ENCODE peak calls at places on chromosomes 4 and X, in eight cellular contexts. V, P, G, N, X, C, B and T are unnamed samples.

GRCh38 chr4:138034871-138035270 is 207.3 kb downstream of the SLC7A11 start:
- DNase-seq in G (no peak), X (no peak), B (no peak), V (no peak), N (peak; percentile 87), C (no peak), P (no peak), T (no peak)

GRCh38 chr4:184473515-184474260 is 662 bp downstream of the IRF2 start:
- DNase-seq in B (no peak), G (peak; percentile 67), V (no peak), P (peak; percentile 70), C (peak; percentile 35), X (peak; percentile 75), N (peak; percentile 32), T (peak; percentile 35)

GRCh38 chr4:115325836-115326235 is 212.4 kb upstream of the NDST4 start:
- DNase-seq in B (no peak), V (no peak), C (no peak), N (no peak), P (no peak), X (no peak), G (no peak), T (no peak)

GRCh38 chr4:16893141-16893571 is 5.3 kb downstream of the LDB2 start:
- DNase-seq in V (no peak), X (no peak), P (no peak), N (peak; percentile 34), C (no peak), B (no peak), G (no peak), T (no peak)

GRCh38 chrX:1062351-1062750 is 150.1 kb downstream of the CRLF2 start:
- DNase-seq in G (no peak), P (no peak), X (no peak), V (no peak), C (no peak), B (no peak), N (no peak), T (no peak)

GRCh38 chr4:111778543-111778942 is 366.7 kb upstream of the FAM241A start:
- DNase-seq in N (no peak), C (no peak), G (no peak), X (peak; percentile 31), B (no peak), P (no peak), V (no peak), T (no peak)

GRCh38 chr4:17325098-17325497 is 186.8 kb downstream of the QDPR start:
- DNase-seq in N (no peak), C (no peak), X (no peak), G (no peak), B (no peak), P (no peak), V (no peak), T (no peak)

GRCh38 chr4:87530868-87531267 is 1.7 kb upstream of the SPARCL1 start:
- DNase-seq in X (no peak), B (peak; percentile 62), P (no peak), G (no peak), N (peak; percentile 27), C (peak; percentile 41), V (no peak), T (no peak)

GRCh38 chr4:74962584-74962983 is 29.7 kb downstream of the PARM1 start:
- DNase-seq in N (no peak), C (no peak), G (no peak), P (no peak), X (no peak), B (no peak), V (no peak), T (no peak)

GRCh38 chrX:7941390-7942042 is 14.3 kb upstream of the PNPLA4 start:
- DNase-seq in C (peak; percentile 8), P (no peak), V (peak; percentile 3), B (no peak), N (peak; percentile 7), X (peak; percentile 13), G (no peak), T (no peak)

GRCh38 chr4:109994415-109994827 is 81.7 kb downstream of the EGF start:
- DNase-seq in X (no peak), B (no peak), P (no peak), N (no peak), V (no peak), C (no peak), G (no peak), T (no peak)

GRCh38 chr4:185821029-185821419 is 9.0 kb upstream of the SORBS2 start:
- DNase-seq in P (no peak), V (no peak), C (no peak), X (no peak), B (no peak), N (no peak), G (no peak), T (no peak)

GRCh38 chr4:185820119-185821028 is 8.4 kb upstream of the SORBS2 start:
- DNase-seq in G (no peak), V (no peak), B (no peak), P (no peak), N (no peak), X (peak; percentile 26), C (no peak), T (no peak)

GRCh38 chr4:185822791-185823190 is 10.8 kb upstream of the SORBS2 start:
- DNase-seq in P (no peak), N (no peak), V (no peak), C (no peak), G (no peak), B (no peak), X (no peak), T (no peak)

GRCh38 chr4:185817403-185817818 is 5.4 kb upstream of the SORBS2 start:
- DNase-seq in V (peak; percentile 45), N (no peak), B (no peak), P (no peak), G (peak; percentile 84), C (no peak), X (no peak), T (no peak)

DNA sequence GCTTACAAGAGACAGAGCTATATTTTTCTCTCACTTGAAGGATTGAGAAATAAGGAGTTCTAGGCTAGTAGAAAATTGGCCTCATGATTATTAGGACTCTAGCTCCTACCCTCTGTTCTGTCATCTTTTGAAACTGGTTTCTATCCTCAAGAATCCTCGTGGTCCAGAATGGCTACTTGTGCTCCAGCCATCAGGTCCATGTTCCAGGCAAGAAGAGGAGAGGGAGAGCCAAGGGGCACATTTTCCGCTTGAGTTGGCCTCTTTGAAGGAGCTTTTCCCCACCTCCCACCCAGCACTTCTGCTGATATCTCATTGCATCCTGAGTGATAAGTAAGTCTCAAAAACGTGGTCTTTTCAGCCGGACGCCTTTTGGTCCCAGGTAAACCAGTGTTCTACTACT is 7.2 kb upstream of the SORBS2 start:
- DNase-seq in B (no peak), X (no peak), G (no peak), C (no peak), V (no peak), P (no peak), N (no peak), T (no peak)
- H3K27ac ChIP-seq in B (no peak overlapping the region), X (no peak overlapping the region), G (no peak overlapping the region), C (no peak overlapping the region), V (no peak overlapping the region), P (no peak overlapping the region), N (no peak overlapping the region), T (no peak overlapping the region)

DNA sequence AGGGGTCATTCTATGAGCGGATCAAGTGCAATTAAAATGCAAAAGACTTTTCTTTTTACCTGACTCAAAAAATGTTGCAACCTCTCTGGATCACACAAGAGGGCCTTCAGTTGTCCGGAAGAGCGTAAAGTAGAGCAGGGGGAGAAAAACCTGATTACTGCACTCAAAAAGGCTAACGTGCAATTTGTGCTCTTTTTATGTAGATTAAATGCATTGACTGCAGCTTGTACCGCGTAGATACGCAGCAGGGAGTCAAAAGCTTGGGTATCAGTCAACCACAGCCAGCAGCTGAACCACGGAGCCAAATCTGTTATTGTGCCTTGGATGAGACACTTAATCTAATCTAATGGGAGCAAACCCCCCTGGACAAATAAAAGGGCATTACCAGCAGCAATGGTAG is 107.3 kb upstream of the RAI2 start:
- DNase-seq in N (no peak), G (no peak), B (no peak), X (peak; percentile 34), V (no peak), P (no peak), C (no peak), T (no peak)
- H3K27ac ChIP-seq in N (no peak overlapping the region), G (no peak overlapping the region), B (no peak overlapping the region), X (no peak overlapping the region), V (no peak overlapping the region), P (no peak overlapping the region), C (no peak overlapping the region), T (no peak overlapping the region)

GRCh38 chr4:139647184-139647583 is 18.4 kb upstream of the MGST2 start:
- DNase-seq in G (no peak), B (no peak), N (no peak), C (no peak), V (no peak), P (no peak), X (no peak), T (no peak)

GRCh38 chr4:139654516-139654915 is 11.1 kb upstream of the MGST2 start:
- DNase-seq in V (no peak), B (no peak), G (no peak), N (no peak), C (peak; percentile 65), P (no peak), X (no peak), T (no peak)

GRCh38 chr4:139655116-139655515 is 10.5 kb upstream of the MGST2 start:
- DNase-seq in G (no peak), X (peak; percentile 33), C (peak; percentile 11), V (peak; percentile 65), P (no peak), N (peak; percentile 48), B (no peak), T (no peak)

GRCh38 chr4:139647952-139648351 is 17.7 kb upstream of the MGST2 start:
- DNase-seq in N (no peak), B (no peak), P (no peak), C (no peak), X (no peak), V (no peak), G (no peak), T (no peak)

GRCh38 chr4:139651282-139652194 is 14.1 kb upstream of the MGST2 start:
- DNase-seq in B (peak; percentile 45), X (peak; percentile 79), C (peak; percentile 81), G (peak; percentile 80), N (peak; percentile 83), V (peak; percentile 56), P (peak; percentile 50), T (peak; percentile 69)
- H3K27ac ChIP-seq in B (no peak overlapping the region), X (no peak overlapping the region), C (no peak overlapping the region), G (no peak overlapping the region), N (no peak overlapping the region), V (no peak overlapping the region), P (no peak overlapping the region), T (no peak overlapping the region)

GRCh38 chrX:13078739-13079444 is 34.5 kb upstream of the FAM9C start:
- DNase-seq in C (no peak), P (no peak), B (peak; percentile 23), N (peak; percentile 81), X (peak; percentile 20), G (no peak), V (no peak), T (no peak)

GRCh38 chrX:13076176-13076956 is 31.9 kb upstream of the FAM9C start:
- DNase-seq in V (no peak), X (no peak), B (no peak), N (peak; percentile 51), C (no peak), G (no peak), P (no peak), T (no peak)

GRCh38 chrX:13069771-13070410 is 25.5 kb upstream of the FAM9C start:
- DNase-seq in B (no peak), N (peak; percentile 56), G (no peak), P (no peak), C (no peak), X (no peak), V (no peak), T (no peak)

GRCh38 chrX:13077168-13077567 is 32.7 kb upstream of the FAM9C start:
- DNase-seq in N (peak; percentile 47), B (no peak), X (no peak), C (no peak), V (no peak), P (no peak), G (no peak), T (no peak)

GRCh38 chrX:13074297-13075262 is 30.2 kb upstream of the FAM9C start:
- DNase-seq in C (no peak), V (no peak), B (no peak), G (no peak), N (no peak), X (no peak), P (peak; percentile 49), T (no peak)
- H3K27ac ChIP-seq in C (no peak overlapping the region), V (no peak overlapping the region), B (no peak overlapping the region), G (no peak overlapping the region), N (no peak overlapping the region), X (no peak overlapping the region), P (no peak overlapping the region), T (no peak overlapping the region)